ENCODE peak calls at places on chromosomes 7 and 10, in seven cellular contexts. K, W, D, P, L, E and V are unnamed samples.

GRCh38 chr10:43868952-43869351 is 220.3 kb upstream of the ZNF32 start:
- DNase-seq in K (no peak), W (no peak), D (no peak), P (no peak), L (no peak), E (no peak), V (no peak)

GRCh38 chr7:70239930-70240329 is 641.7 kb downstream of the AUTS2 start:
- DNase-seq in K (no peak), W (no peak), D (no peak), P (no peak), L (no peak), E (no peak), V (no peak)

GRCh38 chr10:118505363-118505762 is 90.1 kb downstream of the PRLHR start:
- DNase-seq in K (no peak), W (no peak), D (no peak), P (no peak), L (no peak), E (no peak), V (no peak)

GRCh38 chr10:31000867-31001266 is 30.8 kb downstream of the ZNF438 start:
- DNase-seq in K (peak), W (no peak), D (peak), P (no peak), L (no peak), E (no peak), V (no peak)

GRCh38 chr10:30445716-30446115 is 11.7 kb downstream of the MAP3K8 start:
- DNase-seq in K (peak), W (no peak), D (peak), P (no peak), L (peak), E (peak), V (no peak)

GRCh38 chr10:86798030-86798429 is 41.6 kb downstream of the BMPR1A start:
- DNase-seq in K (peak), W (no peak), D (no peak), P (no peak), L (no peak), E (peak), V (no peak)

GRCh38 chr7:36573066-36573465 is 151.2 kb downstream of the AOAH start:
- DNase-seq in K (no peak), W (no peak), D (no peak), P (no peak), L (no peak), E (no peak), V (no peak)

GRCh38 chr10:112373912-112374338 is at the start of gene ACSL5:
- DNase-seq in K (no peak), W (no peak), D (no peak), P (peak), L (no peak), E (no peak), V (no peak)

GRCh38 chr10:119339099-119339498 is 131.7 kb downstream of the GRK5 start:
- DNase-seq in K (no peak), W (no peak), D (no peak), P (no peak), L (no peak), E (no peak), V (no peak)

GRCh38 chr7:116249969-116250553 is 39.7 kb downstream of the TES start:
- DNase-seq in K (peak), W (no peak), D (peak), P (peak), L (peak), E (peak), V (no peak)

GRCh38 chr10:10804061-10804460 is 213.6 kb upstream of the CELF2 start:
- DNase-seq in K (peak), W (no peak), D (no peak), P (no peak), L (no peak), E (no peak), V (no peak)

GRCh38 chr7:50349963-50350944 is 45.7 kb downstream of the IKZF1 start:
- DNase-seq in K (no peak), W (no peak), D (no peak), P (no peak), L (no peak), E (no peak), V (no peak)

GRCh38 chr10:92969151-92969550 is 91.4 kb upstream of the CYP26C1 start:
- DNase-seq in K (peak), W (no peak), D (no peak), P (no peak), L (peak), E (peak), V (no peak)

GRCh38 chr10:30141366-30141886 is 82.0 kb upstream of the JCAD start:
- DNase-seq in K (no peak), W (no peak), D (no peak), P (no peak), L (no peak), E (no peak), V (no peak)

GRCh38 chr7:123941391-123942180 is 16.5 kb downstream of the SPAM1 start:
- DNase-seq in K (no peak), W (no peak), D (no peak), P (no peak), L (no peak), E (no peak), V (no peak)

GRCh38 chr7:140645166-140645565 is 4.6 kb upstream of the DENND2A start:
- DNase-seq in K (no peak), W (no peak), D (no peak), P (no peak), L (no peak), E (no peak), V (no peak)

GRCh38 chr7:110944966-110945644 is 145.8 kb upstream of the LRRN3 start:
- DNase-seq in K (no peak), W (no peak), D (no peak), P (no peak), L (no peak), E (peak), V (no peak)

GRCh38 chr10:132616170-132616994 is 78.8 kb downstream of the INPP5A start:
- DNase-seq in K (no peak), W (no peak), D (no peak), P (no peak), L (no peak), E (no peak), V (no peak)

GRCh38 chr7:152924826-152925411 is 165.4 kb downstream of the ACTR3B start:
- DNase-seq in K (no peak), W (peak), D (no peak), P (no peak), L (no peak), E (no peak), V (no peak)

GRCh38 chr10:50993817-50994251 is 80.5 kb upstream of the PRKG1 start:
- DNase-seq in K (peak), W (no peak), D (peak), P (peak), L (peak), E (peak), V (no peak)

GRCh38 chr7:3217166-3217565 is 83.9 kb upstream of the SDK1 start:
- DNase-seq in K (peak), W (no peak), D (peak), P (peak), L (peak), E (peak), V (peak)

GRCh38 chr10:100194711-100195110 is 8.9 kb upstream of the ERLIN1 start:
- DNase-seq in K (no peak), W (no peak), D (no peak), P (no peak), L (no peak), E (no peak), V (no peak)

GRCh38 chr10:133154411-133154810 is 5.6 kb upstream of the KNDC1 start:
- DNase-seq in K (no peak), W (no peak), D (no peak), P (no peak), L (no peak), E (no peak), V (no peak)

GRCh38 chr7:475951-476441 is 43.6 kb downstream of the PDGFA start:
- DNase-seq in K (no peak), W (no peak), D (no peak), P (no peak), L (no peak), E (no peak), V (no peak)

GRCh38 chr7:7834761-7835160 is 116.4 kb upstream of the RPA3 start:
- DNase-seq in K (no peak), W (no peak), D (no peak), P (no peak), L (no peak), E (no peak), V (no peak)

GRCh38 chr7:18202315-18203045 is 174.8 kb upstream of the PRPS1L1 start:
- DNase-seq in K (no peak), W (no peak), D (no peak), P (no peak), L (no peak), E (no peak), V (no peak)

GRCh38 chr7:37408885-37409248 is 39.8 kb downstream of the ELMO1 start:
- DNase-seq in K (no peak), W (no peak), D (no peak), P (no peak), L (no peak), E (no peak), V (no peak)

GRCh38 chr7:127807829-127808228 is 155.8 kb downstream of the SND1 start:
- DNase-seq in K (no peak), W (no peak), D (no peak), P (no peak), L (no peak), E (no peak), V (no peak)

GRCh38 chr10:89555688-89556445 is 20.5 kb upstream of the SLC16A12 start:
- DNase-seq in K (peak), W (no peak), D (peak), P (peak), L (peak), E (no peak), V (no peak)

GRCh38 chr10:92692085-92692671 is 2.4 kb downstream of the HHEX start:
- DNase-seq in K (no peak), W (peak), D (no peak), P (no peak), L (no peak), E (no peak), V (peak)

GRCh38 chr10:122010405-122011050 is 21.6 kb downstream of the TACC2 start:
- DNase-seq in K (peak), W (no peak), D (no peak), P (no peak), L (no peak), E (peak), V (no peak)

GRCh38 chr10:132363921-132364593 is 32.1 kb downstream of the LRRC27 start:
- DNase-seq in K (no peak), W (no peak), D (peak), P (peak), L (no peak), E (peak), V (no peak)

GRCh38 chr7:41162612-41163011 is 540.3 kb downstream of the INHBA start:
- DNase-seq in K (no peak), W (no peak), D (peak), P (no peak), L (peak), E (peak), V (no peak)

GRCh38 chr7:47195641-47196040 is 386.3 kb downstream of the TNS3 start:
- DNase-seq in K (no peak), W (no peak), D (no peak), P (no peak), L (no peak), E (no peak), V (no peak)
- TF ChIP-seq CTCF in K (no peak), W (peak), D (peak), P (no peak), L (no peak), E (no peak), V (no peak)

GRCh38 chr7:32901629-32902028 is 10.1 kb upstream of the KBTBD2 start:
- DNase-seq in K (no peak), W (no peak), D (no peak), P (no peak), L (no peak), E (no peak), V (no peak)

GRCh38 chr7:32910195-32910594 is 18.6 kb upstream of the KBTBD2 start:
- DNase-seq in K (no peak), W (no peak), D (no peak), P (no peak), L (no peak), E (no peak), V (no peak)

GRCh38 chr7:32900415-32900814 is 8.9 kb upstream of the KBTBD2 start:
- DNase-seq in K (no peak), W (no peak), D (no peak), P (no peak), L (no peak), E (no peak), V (no peak)

DNA sequence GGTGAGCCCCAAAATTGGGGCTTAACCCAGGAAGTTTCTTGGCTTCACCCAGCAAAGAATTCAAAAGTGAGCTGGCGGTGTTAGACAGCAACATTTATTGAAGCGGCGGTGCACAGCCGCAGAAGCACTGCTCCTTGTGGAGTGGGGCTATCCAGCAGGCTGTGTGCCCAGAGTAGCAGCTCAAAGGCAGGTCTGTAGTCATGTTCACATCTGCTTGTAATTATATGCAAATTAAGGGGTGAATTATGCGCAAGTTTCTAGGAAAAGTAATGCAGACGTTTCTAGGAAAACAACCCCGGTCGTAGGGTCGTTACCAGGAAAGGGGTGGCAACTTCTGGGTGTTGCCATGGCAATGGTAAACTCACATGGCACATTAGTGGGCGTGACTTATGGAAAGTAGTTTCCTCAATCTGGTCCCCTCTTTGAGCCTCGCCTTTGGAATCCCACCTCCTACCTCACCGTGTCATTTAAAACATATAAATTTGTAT is 13.7 kb upstream of the KBTBD2 start:
- DNase-seq in K (peak), W (peak), D (peak), P (peak), L (peak), E (peak), V (peak)
- TF ChIP-seq CTCF in K (peak), W (no peak), D (no peak), P (no peak), L (no peak), E (no peak), V (no peak)

GRCh38 chr10:115129752-115130151 is 36.6 kb downstream of the ATRNL1 start:
- DNase-seq in K (peak), W (no peak), D (peak), P (peak), L (peak), E (peak), V (no peak)
- TF ChIP-seq CTCF in K (no peak), W (peak), D (peak), P (peak), L (peak), E (no peak), V (peak)

GRCh38 chr7:15389073-15389472 is 172.7 kb downstream of the AGMO start:
- DNase-seq in K (no peak), W (no peak), D (no peak), P (no peak), L (no peak), E (no peak), V (no peak)
- TF ChIP-seq CTCF in K (peak), W (no peak), D (peak), P (no peak), L (no peak), E (no peak), V (no peak)

DNA sequence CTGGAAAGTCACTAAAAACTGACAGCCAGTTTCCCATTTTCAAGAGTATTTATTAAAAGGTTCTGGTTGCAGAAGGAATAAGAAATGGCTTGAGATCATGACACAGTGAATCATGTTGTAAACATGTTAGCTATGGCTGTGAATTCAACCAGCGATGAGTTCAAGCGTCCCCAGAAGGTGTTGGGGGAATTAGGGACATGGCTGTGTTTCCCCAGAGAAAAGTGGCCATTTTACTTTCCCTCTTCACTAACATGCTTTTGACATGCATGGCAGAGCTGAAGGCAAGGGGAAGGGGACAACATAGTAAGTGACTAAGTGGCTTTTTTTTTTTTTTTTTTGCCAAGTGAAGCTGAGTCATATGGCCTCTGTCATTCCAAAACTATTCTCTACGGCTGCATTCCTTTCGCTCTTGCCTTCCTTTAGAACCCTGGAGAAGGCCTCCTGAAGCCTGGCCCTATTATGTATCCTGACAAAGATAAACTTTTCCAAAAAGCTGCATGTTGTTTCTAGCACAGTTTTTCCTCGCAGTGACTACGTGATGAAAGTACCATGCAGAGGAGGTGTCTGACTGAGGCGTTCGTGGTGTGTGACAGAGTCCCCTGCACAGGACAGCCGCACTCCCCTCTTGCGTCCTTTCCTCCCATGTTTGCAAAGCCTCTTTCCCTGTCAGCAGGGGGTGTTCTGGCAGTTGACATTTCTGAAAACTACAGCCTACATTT is 46.9 kb downstream of the EGFR start:
- DNase-seq in K (peak), W (no peak), D (peak), P (peak), L (peak), E (peak), V (no peak)
- TF ChIP-seq CTCF in K (peak), W (peak), D (peak), P (no peak), L (peak), E (no peak), V (no peak)

GRCh38 chr10:110498982-110499795 is 1.5 kb downstream of the DUSP5 start:
- DNase-seq in K (peak), W (no peak), D (peak), P (peak), L (peak), E (peak), V (no peak)

GRCh38 chr10:110496553-110497437 is 912 bp upstream of the DUSP5 start:
- DNase-seq in K (no peak), W (no peak), D (no peak), P (no peak), L (no peak), E (no peak), V (no peak)

GRCh38 chr10:110495731-110496552 is 1.8 kb upstream of the DUSP5 start:
- DNase-seq in K (peak), W (no peak), D (peak), P (peak), L (peak), E (peak), V (no peak)

GRCh38 chr10:110498087-110498981 is 627 bp downstream of the DUSP5 start:
- DNase-seq in K (peak), W (peak), D (peak), P (peak), L (peak), E (peak), V (peak)

DNA sequence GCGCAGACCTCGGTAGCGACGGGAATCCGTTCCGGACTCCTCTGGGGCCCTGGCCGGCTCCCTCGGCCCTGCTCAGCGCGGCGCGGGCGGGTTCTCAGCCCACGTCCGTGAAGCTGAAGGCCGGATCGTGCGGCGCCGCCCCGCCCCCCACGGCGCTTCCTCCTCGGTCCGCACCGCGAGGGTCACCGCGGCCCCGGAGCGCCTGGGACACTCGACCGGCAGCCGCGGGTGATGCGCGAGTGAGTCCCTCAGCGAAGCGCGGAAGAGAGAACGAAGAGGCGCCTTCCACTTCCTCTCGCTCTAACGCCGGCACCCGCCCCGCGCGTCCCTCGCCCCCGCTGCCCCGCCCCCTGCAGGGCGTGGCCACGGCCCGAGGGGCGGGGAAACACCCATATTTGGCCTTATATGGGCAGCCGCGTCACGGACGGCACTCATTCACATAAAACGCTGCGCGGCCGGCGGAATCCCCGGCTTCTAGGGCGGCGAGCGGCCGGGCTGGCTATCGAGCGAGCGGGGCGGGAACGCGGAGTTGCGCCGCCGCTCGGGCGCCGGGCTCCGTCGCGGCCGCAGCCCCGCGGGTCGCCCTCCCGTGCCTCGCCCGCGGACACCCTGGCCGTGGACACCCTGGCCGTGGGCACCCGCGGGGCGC is at the start of gene DUSP5:
- DNase-seq in K (peak), W (peak), D (peak), P (peak), L (peak), E (peak), V (peak)
- TF ChIP-seq CTCF in K (no peak), W (no peak), D (no peak), P (no peak), L (no peak), E (no peak), V (no peak)